ENCODE peak calls at places on chromosomes 6 and 20, in six cellular contexts. X is cardiac muscle cell; J is skeletal muscle cell; N is activated CD4-positive, CD25-positive, alpha-beta regulatory T cell; L is stimulated activated CD4-positive, alpha-beta T cell treated with anti-CD3 and anti-CD28 coated beads, Interleukin-4, amount 100 ng/mL, for 1 hour; S is EL. I is an unnamed sample.

GRCh38 chr20:64238851-64239387 is 16.6 kb upstream of the PCMTD2 start:
- DNase-seq in X (no peak), J (no peak), N (no peak), L (no peak), S (no peak), I (no peak)

GRCh38 chr6:151359486-151359885 is 31.9 kb downstream of the ZBTB2 start:
- DNase-seq in X (no peak), J (no peak), N (no peak), L (no peak), S (no peak), I (no peak)

GRCh38 chr6:70563540-70563939 is 3.2 kb upstream of the SDHAF4 start:
- DNase-seq in X (no peak), J (peak), N (no peak), L (no peak), S (no peak), I (no peak)

GRCh38 chr6:159074120-159074684 is 29.4 kb upstream of the TAGAP start:
- DNase-seq in X (peak), J (peak), N (no peak), L (no peak), S (no peak), I (no peak)

GRCh38 chr20:53316221-53316937 is 277.3 kb downstream of the ZNF217 start:
- DNase-seq in X (no peak), J (no peak), N (no peak), L (no peak), S (no peak), I (no peak)

GRCh38 chr6:147167009-147167408 is 37.2 kb upstream of the STXBP5 start:
- DNase-seq in X (no peak), J (no peak), N (no peak), L (no peak), S (no peak), I (no peak)

GRCh38 chr6:159633196-159633595 is 59.8 kb downstream of the SOD2 start:
- DNase-seq in X (peak), J (no peak), N (no peak), L (no peak), S (peak), I (peak)

GRCh38 chr6:93801101-93801847 is 381.9 kb upstream of the EPHA7 start:
- DNase-seq in X (no peak), J (no peak), N (no peak), L (no peak), S (no peak), I (no peak)

GRCh38 chr6:64034331-64034730 is 398.7 kb downstream of the PHF3 start:
- DNase-seq in X (no peak), J (no peak), N (no peak), L (no peak), S (no peak), I (no peak)

GRCh38 chr6:330948-331347 is 38.7 kb downstream of the DUSP22 start:
- DNase-seq in X (no peak), J (no peak), N (no peak), L (no peak), S (no peak), I (no peak)

GRCh38 chr6:80610821-80611220 is 504.4 kb downstream of the BCKDHB start:
- DNase-seq in X (no peak), J (peak), N (no peak), L (no peak), S (peak), I (no peak)

GRCh38 chr6:37956711-37957110 is 137.2 kb downstream of the ZFAND3 start:
- DNase-seq in X (no peak), J (no peak), N (no peak), L (no peak), S (no peak), I (no peak)

GRCh38 chr6:50829898-50830439 is 11.3 kb downstream of the TFAP2B start:
- DNase-seq in X (no peak), J (no peak), N (no peak), L (no peak), S (no peak), I (no peak)

GRCh38 chr20:4797275-4797674 is 75.6 kb downstream of the PRND start:
- DNase-seq in X (no peak), J (no peak), N (no peak), L (no peak), S (peak), I (no peak)

GRCh38 chr6:152458648-152459047 is 178.5 kb downstream of the SYNE1 start:
- DNase-seq in X (no peak), J (peak), N (no peak), L (no peak), S (peak), I (no peak)

GRCh38 chr6:33781105-33781975 is 7.6 kb downstream of the LEMD2 start:
- DNase-seq in X (no peak), J (no peak), N (no peak), L (no peak), S (peak), I (peak)

GRCh38 chr6:151773382-151773781 is 34.1 kb upstream of the ESR1 start:
- DNase-seq in X (no peak), J (peak), N (no peak), L (no peak), S (no peak), I (no peak)

I was measured in 8988T.